ENCODE peak calls at places on chromosomes 16 and 17, in five cellular contexts. M, Q, X, B and V are unnamed samples.

GRCh38 chr17:74807925-74808324 is 31.8 kb upstream of the NAT9 start:
- DNase-seq in M (no peak), X (peak), Q (no peak), B (peak), V (no peak)

GRCh38 chr16:68704232-68704867 is 32.7 kb upstream of the CDH1 start:
- DNase-seq in X (peak), Q (peak), B (peak), M (peak), V (peak)

GRCh38 chr16:287298-287811 is 4.4 kb downstream of the PDIA2 start:
- DNase-seq in M (no peak), Q (no peak), X (no peak), B (no peak), V (no peak)

GRCh38 chr17:55238197-55238930 is 26.4 kb upstream of the HLF start:
- DNase-seq in M (peak), Q (peak), X (peak), B (peak), V (peak)

GRCh38 chr16:67948015-67948414 is 4.1 kb upstream of the LCAT start:
- DNase-seq in B (no peak), M (no peak), X (no peak), Q (no peak), V (no peak)

GRCh38 chr17:40854175-40854814 is 12.7 kb downstream of the KRT12 start:
- DNase-seq in Q (no peak), X (peak), M (no peak), B (peak), V (no peak)

GRCh38 chr16:1745181-1745899 is 26.0 kb downstream of the NME3 start:
- DNase-seq in B (no peak), M (no peak), Q (no peak), X (peak), V (no peak)

GRCh38 chr17:72143245-72143644 is 22.4 kb downstream of the SOX9 start:
- DNase-seq in B (no peak), M (no peak), X (no peak), Q (no peak), V (no peak)

GRCh38 chr17:27384261-27384701 is 72.0 kb upstream of the KSR1 start:
- DNase-seq in B (peak), M (no peak), X (peak), Q (no peak), V (no peak)

GRCh38 chr17:55996826-55997225 is 156.4 kb upstream of the ANKFN1 start:
- DNase-seq in X (peak), M (no peak), B (peak), Q (no peak), V (no peak)

GRCh38 chr17:39650121-39650579 is 13.2 kb downstream of the STARD3 start:
- DNase-seq in X (no peak), M (no peak), B (no peak), Q (no peak), V (no peak)

GRCh38 chr16:20377181-20377580 is 24.7 kb upstream of the UMOD start:
- DNase-seq in X (no peak), B (no peak), M (no peak), Q (no peak), V (no peak)

GRCh38 chr17:2043785-2044184 is 2.0 kb downstream of the OVCA2 start:
- DNase-seq in X (peak), B (peak), M (no peak), Q (no peak), V (no peak)

GRCh38 chr16:8655184-8655717 is 19.2 kb upstream of the ABAT start:
- DNase-seq in M (peak), B (peak), Q (peak), X (peak), V (peak)

GRCh38 chr17:7405882-7406825 is 1.5 kb upstream of the NLGN2 start:
- DNase-seq in Q (no peak), X (no peak), M (no peak), B (no peak), V (peak)

GRCh38 chr17:39782481-39782880 is 44.7 kb downstream of the GRB7 start:
- DNase-seq in M (no peak), Q (no peak), B (peak), X (peak), V (no peak)

GRCh38 chr17:36183811-36184765 is 7.7 kb upstream of the TBC1D3B start:
- DNase-seq in X (no peak), B (peak), M (no peak), Q (no peak), V (no peak)

GRCh38 chr17:44284024-44284400 is 16.1 kb upstream of the SLC4A1 start:
- DNase-seq in Q (no peak), M (no peak), B (no peak), X (no peak), V (no peak)

GRCh38 chr16:1174477-1175357 is 21.8 kb downstream of the CACNA1H start:
- DNase-seq in B (peak), Q (no peak), M (no peak), X (peak), V (peak)

GRCh38 chr16:1825864-1826690 is 548 bp downstream of the HAGH start:
- DNase-seq in B (no peak), X (peak), Q (peak), M (peak), V (no peak)

GRCh38 chr17:75819116-75819515 is 25.1 kb downstream of the UNC13D start:
- DNase-seq in Q (no peak), X (no peak), M (no peak), B (no peak), V (peak)

GRCh38 chr16:11609474-11610120 is 22.9 kb upstream of the LITAF start:
- DNase-seq in M (no peak), X (no peak), B (no peak), Q (no peak), V (no peak)